ENCODE peak calls at places on chromosomes 1 and 21, in seven cellular contexts. R is cardiac fibroblast; W is CD4-positive, alpha-beta T cell; S is Panc1; J is endothelial cell; B is AG04450; T is GM12865. M is an unnamed sample.

GRCh38 chr21:16422702-16423101 is 692.9 kb downstream of the USP25 start:
- DNase-seq in J (no peak), W (no peak), T (no peak), R (peak), B (no peak), S (no peak), M (no peak)

GRCh38 chr1:117188268-117189108 is 22.2 kb downstream of the VTCN1 start:
- DNase-seq in R (no peak), J (no peak), T (no peak), W (no peak), B (no peak), S (no peak), M (no peak)

GRCh38 chr1:110645962-110646735 is 28.6 kb downstream of the KCNA3 start:
- DNase-seq in S (no peak), R (peak), T (no peak), B (no peak), W (no peak), J (no peak), M (no peak)

GRCh38 chr1:67737875-67738274 is 52.9 kb downstream of the GADD45A start:
- DNase-seq in J (no peak), T (no peak), W (no peak), B (no peak), S (no peak), R (no peak), M (no peak)

GRCh38 chr1:36603461-36603860 is 120.7 kb upstream of the CSF3R start:
- DNase-seq in W (no peak), R (no peak), J (no peak), B (no peak), S (no peak), T (no peak), M (no peak)

GRCh38 chr1:109866071-109866470 is 44.6 kb upstream of the CSF1 start:
- DNase-seq in T (no peak), R (no peak), S (no peak), B (no peak), W (no peak), J (no peak), M (no peak)

GRCh38 chr1:241408170-241408569 is 51.2 kb upstream of the RGS7 start:
- DNase-seq in R (peak), J (no peak), T (no peak), S (no peak), B (no peak), W (no peak), M (no peak)

GRCh38 chr1:30764939-30765582 is 7.5 kb upstream of the LAPTM5 start:
- DNase-seq in W (no peak), S (no peak), J (no peak), R (no peak), B (no peak), T (peak), M (no peak)

GRCh38 chr1:178541396-178541795 is 28.5 kb downstream of the TEX35 start:
- DNase-seq in J (no peak), T (no peak), R (no peak), B (no peak), S (no peak), W (no peak), M (no peak)

GRCh38 chr1:95023399-95024050 is 49.2 kb downstream of the ALG14 start:
- DNase-seq in T (no peak), W (no peak), B (peak), J (no peak), S (no peak), R (peak), M (no peak)

GRCh38 chr1:14759843-14760242 is 161.4 kb downstream of the KAZN start:
- DNase-seq in J (no peak), B (no peak), S (no peak), T (no peak), W (no peak), R (no peak), M (no peak)

GRCh38 chr1:157382351-157382750 is 170.0 kb downstream of the FCRL5 start:
- DNase-seq in J (no peak), R (no peak), T (no peak), B (no peak), S (no peak), W (no peak), M (no peak)

GRCh38 chr1:1351511-1352427 is 2.6 kb upstream of the DVL1 start:
- DNase-seq in J (no peak), B (no peak), R (no peak), W (no peak), S (no peak), T (no peak), M (no peak)

GRCh38 chr1:71473331-71473730 is 392.5 kb upstream of the ZRANB2 start:
- DNase-seq in J (no peak), W (no peak), S (no peak), R (no peak), B (no peak), T (no peak), M (no peak)

GRCh38 chr1:165900576-165901380 is 73.4 kb downstream of the UCK2 start:
- DNase-seq in J (no peak), W (no peak), T (no peak), B (no peak), S (no peak), R (no peak), M (no peak)

GRCh38 chr21:38958940-38959685 is 153.4 kb downstream of the ETS2 start:
- DNase-seq in S (no peak), W (no peak), B (no peak), T (no peak), R (peak), J (no peak), M (no peak)

GRCh38 chr1:152757747-152758146 is at the start of gene KPRP:
- DNase-seq in S (no peak), B (no peak), T (no peak), R (no peak), W (no peak), J (no peak), M (no peak)

GRCh38 chr1:16980473-16981268 is at the start of gene MFAP2:
- DNase-seq in R (peak), B (no peak), W (no peak), S (no peak), T (no peak), J (peak), M (no peak)

GRCh38 chr1:14989931-14990728 is 163.4 kb upstream of the TMEM51 start:
- DNase-seq in W (no peak), S (no peak), B (no peak), R (no peak), T (no peak), J (no peak), M (no peak)

GRCh38 chr21:31473685-31474345 is 129.8 kb upstream of the TIAM1 start:
- DNase-seq in W (no peak), J (no peak), S (no peak), B (no peak), T (no peak), R (no peak), M (no peak)

GRCh38 chr21:45322960-45323461 is 35.3 kb upstream of the POFUT2 start:
- DNase-seq in B (no peak), R (no peak), T (no peak), S (no peak), J (no peak), W (no peak), M (no peak)

GRCh38 chr21:21101911-21102310 is 103.7 kb downstream of the NCAM2 start:
- DNase-seq in J (peak), R (peak), S (no peak), B (peak), T (peak), W (no peak), M (no peak)

GRCh38 chr1:246837418-246838117 is 94.2 kb downstream of the AHCTF1 start:
- DNase-seq in R (peak), S (no peak), B (no peak), T (peak), W (no peak), J (no peak), M (no peak)

GRCh38 chr1:180178511-180179161 is 24.0 kb downstream of the QSOX1 start:
- DNase-seq in W (peak), S (peak), B (no peak), R (peak), T (peak), J (peak), M (no peak)

GRCh38 chr21:17387030-17387617 is 125.7 kb upstream of the CXADR start:
- DNase-seq in B (peak), T (peak), S (peak), J (peak), W (peak), R (peak), M (no peak)

GRCh38 chr1:98393719-98394118 is 267.8 kb upstream of the SNX7 start:
- DNase-seq in R (no peak), J (no peak), W (no peak), S (no peak), B (no peak), T (no peak), M (no peak)

GRCh38 chr1:34770891-34771508 is 10.0 kb upstream of the GJB3 start:
- DNase-seq in J (no peak), W (no peak), T (no peak), R (no peak), S (no peak), B (no peak), M (no peak)

GRCh38 chr1:28895896-28896608 is 18.3 kb upstream of the EPB41 start:
- DNase-seq in W (no peak), B (no peak), S (no peak), R (peak), J (no peak), T (no peak), M (no peak)

GRCh38 chr1:143625886-143626285 is 345.9 kb downstream of the FAM72C start:
- DNase-seq in R (no peak), B (no peak), W (no peak), T (no peak), S (no peak), J (no peak), M (no peak)

GRCh38 chr1:13916530-13916929 is 216.5 kb downstream of the PRDM2 start:
- DNase-seq in J (no peak), S (no peak), R (no peak), T (no peak), W (no peak), B (no peak), M (no peak)

DNA sequence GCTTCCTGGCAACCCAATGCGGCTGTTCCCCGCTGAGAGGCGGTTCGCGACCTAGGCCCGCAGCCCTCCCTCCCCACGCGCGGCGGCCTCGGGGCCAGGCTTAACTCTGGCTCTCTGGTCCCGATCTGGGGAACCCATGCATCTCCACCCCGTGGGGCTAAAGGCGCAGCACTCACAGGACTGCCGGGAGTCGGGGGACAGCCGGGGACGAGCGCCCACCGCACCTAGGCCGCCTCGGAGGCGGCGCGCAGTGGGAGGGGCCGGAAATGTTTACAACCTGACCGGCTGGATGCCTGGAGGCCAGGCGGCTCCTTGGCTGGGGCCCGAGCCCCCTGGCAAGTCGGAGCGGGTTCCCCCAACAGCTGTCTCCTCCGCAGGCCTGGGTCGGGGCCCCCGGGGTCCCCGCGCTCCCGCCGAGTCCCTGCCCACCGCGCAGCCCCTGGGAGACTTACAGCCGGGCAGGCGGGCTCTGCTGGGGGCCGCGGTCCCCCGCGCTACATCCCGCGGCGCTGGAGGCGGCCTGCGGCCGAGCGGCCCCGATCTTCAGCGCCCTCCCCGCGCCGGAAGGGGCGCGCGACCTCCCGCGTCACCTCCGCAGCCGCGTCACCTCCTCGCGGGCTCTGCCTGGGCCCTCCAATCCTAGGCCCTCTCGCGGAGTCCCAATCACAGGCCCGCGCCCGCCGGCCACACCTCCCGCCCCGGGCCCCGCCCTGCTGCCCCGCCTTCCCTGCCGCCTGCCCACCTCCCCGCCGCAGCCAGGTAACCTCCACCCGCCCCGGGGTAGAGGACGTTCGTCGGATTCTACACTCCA is at the start of gene ADIPOR1:
- DNase-seq in B (no peak), W (peak), S (no peak), T (peak), J (peak), R (peak), M (peak)
- TF ChIP-seq CTCF in B (no peak), W (peak), S (no peak), T (peak), J (peak), R (no peak), M (no peak)

GRCh38 chr1:218164111-218164929 is 120.8 kb upstream of the RRP15 start:
- DNase-seq in R (peak), T (peak), J (peak), B (no peak), W (no peak), S (no peak), M (peak)
- TF ChIP-seq CTCF in R (no peak), T (no peak), J (peak), B (peak), W (no peak), S (peak), M (no peak)

GRCh38 chr1:68977211-68977610 is 480.3 kb upstream of the DEPDC1 start:
- DNase-seq in W (no peak), S (no peak), B (no peak), T (no peak), J (no peak), R (no peak), M (no peak)
- TF ChIP-seq CTCF in W (no peak), S (no peak), B (no peak), T (no peak), J (no peak), R (no peak), M (no peak)

GRCh38 chr1:229392936-229393335 is 41.0 kb downstream of the ACTA1 start:
- DNase-seq in R (no peak), W (no peak), S (no peak), J (no peak), T (no peak), B (no peak), M (no peak)

GRCh38 chr1:229397762-229398161 is 36.1 kb downstream of the ACTA1 start:
- DNase-seq in J (no peak), T (no peak), W (no peak), R (no peak), S (no peak), B (no peak), M (no peak)

GRCh38 chr1:229396607-229397189 is 37.2 kb downstream of the ACTA1 start:
- DNase-seq in T (no peak), R (no peak), B (no peak), W (no peak), J (no peak), S (no peak), M (no peak)
- TF ChIP-seq CTCF in T (no peak), R (no peak), B (no peak), W (no peak), J (no peak), S (no peak), M (no peak)

GRCh38 chr1:84674021-84674420 is 16.2 kb downstream of the SSX2IP start:
- DNase-seq in B (no peak), W (no peak), R (no peak), T (no peak), J (no peak), S (no peak), M (no peak)

GRCh38 chr1:84669831-84670230 is 20.4 kb downstream of the SSX2IP start:
- DNase-seq in T (no peak), W (no peak), J (no peak), S (no peak), B (no peak), R (peak), M (no peak)

GRCh38 chr1:84665703-84666317 is 24.5 kb downstream of the SSX2IP start:
- DNase-seq in W (no peak), R (peak), B (no peak), S (no peak), T (no peak), J (no peak), M (no peak)

GRCh38 chr1:84672080-84672735 is 18.1 kb downstream of the SSX2IP start:
- DNase-seq in S (no peak), B (no peak), J (no peak), T (no peak), W (no peak), R (no peak), M (no peak)

GRCh38 chr1:84668185-84668584 is 22.1 kb downstream of the SSX2IP start:
- DNase-seq in S (no peak), R (peak), B (no peak), W (no peak), J (no peak), T (peak), M (no peak)
- TF ChIP-seq CTCF in S (peak), R (peak), B (peak), W (peak), J (no peak), T (peak), M (no peak)

GRCh38 chr1:238953448-238953847 is 432.9 kb upstream of the CHRM3 start:
- DNase-seq in J (no peak), B (no peak), S (no peak), W (no peak), T (no peak), R (no peak), M (no peak)
- TF ChIP-seq CTCF in J (peak), B (no peak), S (peak), W (no peak), T (no peak), R (peak), M (peak)